ENCODE peak calls at places on chromosomes 2 and 18, in nine cellular contexts. One of them, this sample, is unnamed.

GRCh38 chr2:179612591-179613298 is 248.7 kb downstream of the ZNF385B start:
- DNase-seq in GM23248: peak; percentile 30
- DNase-seq in OCI-LY7: no peak
- DNase-seq in GM23338: no peak
- DNase-seq in HCT116: no peak
- DNase-seq in neural progenitor cell: no peak
- DNase-seq in PC-3: no peak
- DNase-seq in hepatocyte: no peak
- DNase-seq in MM.1S: no peak
- DNase-seq in this sample: no peak

GRCh38 chr2:235893129-235893698 is 275.0 kb downstream of the GBX2 start:
- DNase-seq in GM23248: no peak
- DNase-seq in OCI-LY7: no peak
- DNase-seq in GM23338: no peak
- DNase-seq in HCT116: no peak
- DNase-seq in neural progenitor cell: no peak
- DNase-seq in PC-3: no peak
- DNase-seq in hepatocyte: no peak
- DNase-seq in MM.1S: no peak
- DNase-seq in this sample: no peak

GRCh38 chr18:46632401-46633089 is 24.5 kb downstream of the LOXHD1 start:
- DNase-seq in GM23248: peak; percentile 59
- DNase-seq in OCI-LY7: no peak
- DNase-seq in GM23338: no peak
- DNase-seq in HCT116: peak; percentile 53
- DNase-seq in neural progenitor cell: no peak
- DNase-seq in PC-3: peak; percentile 61
- DNase-seq in hepatocyte: no peak
- DNase-seq in MM.1S: no peak
- DNase-seq in this sample: no peak

GRCh38 chr2:233165895-233166661 is 85.4 kb upstream of the ATG16L1 start:
- DNase-seq in GM23248: peak; percentile 11
- DNase-seq in OCI-LY7: no peak
- DNase-seq in GM23338: no peak
- DNase-seq in HCT116: no peak
- DNase-seq in neural progenitor cell: no peak
- DNase-seq in PC-3: peak; percentile 84
- DNase-seq in hepatocyte: peak; percentile 31
- DNase-seq in MM.1S: no peak
- DNase-seq in this sample: peak; percentile 36

GRCh38 chr2:209367091-209367747 is 56.6 kb upstream of the MAP2 start:
- DNase-seq in GM23248: peak; percentile 43
- DNase-seq in OCI-LY7: no peak
- DNase-seq in GM23338: no peak
- DNase-seq in HCT116: no peak
- DNase-seq in neural progenitor cell: no peak
- DNase-seq in PC-3: no peak
- DNase-seq in hepatocyte: no peak
- DNase-seq in MM.1S: no peak
- DNase-seq in this sample: no peak

GRCh38 chr2:126372406-126372805 is 283.6 kb upstream of the GYPC start:
- DNase-seq in GM23248: no peak
- DNase-seq in OCI-LY7: no peak
- DNase-seq in GM23338: no peak
- DNase-seq in HCT116: no peak
- DNase-seq in neural progenitor cell: no peak
- DNase-seq in PC-3: no peak
- DNase-seq in hepatocyte: no peak
- DNase-seq in MM.1S: no peak
- DNase-seq in this sample: no peak

GRCh38 chr18:35639296-35639695 is 57.8 kb downstream of the GALNT1 start:
- DNase-seq in GM23248: no peak
- DNase-seq in OCI-LY7: no peak
- DNase-seq in GM23338: no peak
- DNase-seq in HCT116: no peak
- DNase-seq in neural progenitor cell: no peak
- DNase-seq in PC-3: peak; percentile 48
- DNase-seq in hepatocyte: no peak
- DNase-seq in MM.1S: no peak
- DNase-seq in this sample: no peak

GRCh38 chr2:231057590-231057989 is 923 bp downstream of the PSMD1 start:
- DNase-seq in GM23248: peak; percentile 64
- DNase-seq in OCI-LY7: no peak
- DNase-seq in GM23338: no peak
- DNase-seq in HCT116: no peak
- DNase-seq in neural progenitor cell: peak; percentile 26
- DNase-seq in PC-3: peak; percentile 18
- DNase-seq in hepatocyte: no peak
- DNase-seq in MM.1S: no peak
- DNase-seq in this sample: no peak

GRCh38 chr2:132597166-132597565 is 72.8 kb downstream of the LYPD1 start:
- DNase-seq in GM23248: no peak
- DNase-seq in OCI-LY7: no peak
- DNase-seq in GM23338: no peak
- DNase-seq in HCT116: no peak
- DNase-seq in neural progenitor cell: no peak
- DNase-seq in PC-3: no peak
- DNase-seq in hepatocyte: no peak
- DNase-seq in MM.1S: no peak
- DNase-seq in this sample: no peak

GRCh38 chr18:51074605-51075004 is 44.6 kb downstream of the SMAD4 start:
- DNase-seq in GM23248: no peak
- DNase-seq in OCI-LY7: peak; percentile 50
- DNase-seq in GM23338: no peak
- DNase-seq in HCT116: no peak
- DNase-seq in neural progenitor cell: no peak
- DNase-seq in PC-3: no peak
- DNase-seq in hepatocyte: no peak
- DNase-seq in MM.1S: no peak
- DNase-seq in this sample: no peak

GRCh38 chr2:36451512-36451911 is 95.9 kb downstream of the CRIM1 start:
- DNase-seq in GM23248: no peak
- DNase-seq in OCI-LY7: no peak
- DNase-seq in GM23338: no peak
- DNase-seq in HCT116: no peak
- DNase-seq in neural progenitor cell: no peak
- DNase-seq in PC-3: no peak
- DNase-seq in hepatocyte: no peak
- DNase-seq in MM.1S: no peak
- DNase-seq in this sample: no peak

GRCh38 chr2:24054366-24055010 is 4.9 kb downstream of the FKBP1B start:
- DNase-seq in GM23248: no peak
- DNase-seq in OCI-LY7: no peak
- DNase-seq in GM23338: no peak
- DNase-seq in HCT116: no peak
- DNase-seq in neural progenitor cell: no peak
- DNase-seq in PC-3: no peak
- DNase-seq in hepatocyte: no peak
- DNase-seq in MM.1S: no peak
- DNase-seq in this sample: peak; percentile 37

GRCh38 chr2:169895294-169895985 is 68.2 kb downstream of the UBR3 start:
- DNase-seq in GM23248: peak; percentile 27
- DNase-seq in OCI-LY7: no peak
- DNase-seq in GM23338: no peak
- DNase-seq in HCT116: no peak
- DNase-seq in neural progenitor cell: no peak
- DNase-seq in PC-3: no peak
- DNase-seq in hepatocyte: no peak
- DNase-seq in MM.1S: no peak
- DNase-seq in this sample: no peak

GRCh38 chr2:225165052-225165451 is 122.8 kb upstream of the DOCK10 start:
- DNase-seq in GM23248: peak; percentile 87
- DNase-seq in OCI-LY7: no peak
- DNase-seq in GM23338: no peak
- DNase-seq in HCT116: no peak
- DNase-seq in neural progenitor cell: no peak
- DNase-seq in PC-3: peak; percentile 54
- DNase-seq in hepatocyte: no peak
- DNase-seq in MM.1S: no peak
- DNase-seq in this sample: no peak

GRCh38 chr2:191929288-191929687 is 82.4 kb upstream of the CAVIN2 start:
- DNase-seq in GM23248: no peak
- DNase-seq in OCI-LY7: no peak
- DNase-seq in GM23338: no peak
- DNase-seq in HCT116: no peak
- DNase-seq in neural progenitor cell: no peak
- DNase-seq in PC-3: no peak
- DNase-seq in hepatocyte: no peak
- DNase-seq in MM.1S: no peak
- DNase-seq in this sample: no peak

GRCh38 chr18:23683671-23684070 is 5.6 kb upstream of the LAMA3 start:
- DNase-seq in GM23248: peak; percentile 58
- DNase-seq in OCI-LY7: no peak
- DNase-seq in GM23338: no peak
- DNase-seq in HCT116: no peak
- DNase-seq in neural progenitor cell: no peak
- DNase-seq in PC-3: peak; percentile 78
- DNase-seq in hepatocyte: no peak
- DNase-seq in MM.1S: no peak
- DNase-seq in this sample: no peak

DNA sequence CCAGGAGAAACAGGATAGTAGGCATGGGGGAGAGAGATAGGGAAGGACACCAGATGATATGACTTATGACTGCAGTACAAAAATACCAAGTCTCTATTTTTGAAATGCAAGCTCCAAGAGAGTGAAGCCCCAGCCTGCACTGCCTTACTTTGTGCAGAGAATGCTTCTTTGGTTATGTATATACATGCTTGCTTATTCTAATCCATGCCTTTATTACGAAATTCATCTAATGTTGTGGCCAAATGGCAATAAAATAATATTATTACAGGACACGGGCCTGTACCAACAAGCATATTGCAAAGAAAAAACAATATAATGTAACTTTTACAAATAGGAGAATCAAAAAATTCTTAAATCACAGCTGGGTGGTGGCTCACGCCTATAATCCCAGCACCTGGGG is 110.8 kb downstream of the BCL11A start:
- DNase-seq in GM23248: no peak
- DNase-seq in OCI-LY7: no peak
- DNase-seq in GM23338: no peak
- DNase-seq in HCT116: no peak
- DNase-seq in neural progenitor cell: no peak
- DNase-seq in PC-3: no peak
- DNase-seq in hepatocyte: no peak
- DNase-seq in MM.1S: no peak
- DNase-seq in this sample: no peak
- H3K36me3 ChIP-seq in GM23248: no peaks in the 10 kb centered on the region
- H3K36me3 ChIP-seq in OCI-LY7: no peaks in the 10 kb centered on the region
- H3K36me3 ChIP-seq in GM23338: no peaks in the 10 kb centered on the region
- H3K36me3 ChIP-seq in HCT116: no peaks in the 10 kb centered on the region
- H3K36me3 ChIP-seq in neural progenitor cell: no peaks in the 10 kb centered on the region
- H3K36me3 ChIP-seq in PC-3: no peaks in the 10 kb centered on the region
- H3K36me3 ChIP-seq in hepatocyte: no peaks in the 10 kb centered on the region
- H3K36me3 ChIP-seq in MM.1S: no peaks in the 10 kb centered on the region
- H3K36me3 ChIP-seq in this sample: no peaks in the 10 kb centered on the region

GRCh38 chr18:49025426-49025766 is 74.6 kb upstream of the SMAD7 start:
- DNase-seq in GM23248: no peak
- DNase-seq in OCI-LY7: peak; percentile 64
- DNase-seq in GM23338: no peak
- DNase-seq in HCT116: no peak
- DNase-seq in neural progenitor cell: no peak
- DNase-seq in PC-3: no peak
- DNase-seq in hepatocyte: no peak
- DNase-seq in MM.1S: no peak
- DNase-seq in this sample: no peak
- TF ChIP-seq EZH2phosphoT487 in GM23248: no peak
- TF ChIP-seq EZH2phosphoT487 in OCI-LY7: no peak
- TF ChIP-seq EZH2phosphoT487 in GM23338: no peak
- TF ChIP-seq EZH2phosphoT487 in HCT116: no peak
- TF ChIP-seq EZH2phosphoT487 in neural progenitor cell: no peak
- TF ChIP-seq EZH2phosphoT487 in PC-3: no peak
- TF ChIP-seq EZH2phosphoT487 in hepatocyte: no peak
- TF ChIP-seq EZH2phosphoT487 in MM.1S: no peak
- TF ChIP-seq EZH2phosphoT487 in this sample: no peak

GRCh38 chr2:237379636-237380035 is 34.3 kb downstream of the COL6A3 start:
- DNase-seq in GM23248: no peak
- DNase-seq in OCI-LY7: no peak
- DNase-seq in GM23338: no peak
- DNase-seq in HCT116: no peak
- DNase-seq in neural progenitor cell: no peak
- DNase-seq in PC-3: no peak
- DNase-seq in hepatocyte: no peak
- DNase-seq in MM.1S: no peak
- DNase-seq in this sample: no peak

GRCh38 chr2:237371856-237372255 is 42.1 kb downstream of the COL6A3 start:
- DNase-seq in GM23248: no peak
- DNase-seq in OCI-LY7: no peak
- DNase-seq in GM23338: no peak
- DNase-seq in HCT116: no peak
- DNase-seq in neural progenitor cell: no peak
- DNase-seq in PC-3: no peak
- DNase-seq in hepatocyte: no peak
- DNase-seq in MM.1S: no peak
- DNase-seq in this sample: no peak

GRCh38 chr2:237378650-237379049 is 35.3 kb downstream of the COL6A3 start:
- DNase-seq in GM23248: no peak
- DNase-seq in OCI-LY7: no peak
- DNase-seq in GM23338: no peak
- DNase-seq in HCT116: no peak
- DNase-seq in neural progenitor cell: no peak
- DNase-seq in PC-3: no peak
- DNase-seq in hepatocyte: no peak
- DNase-seq in MM.1S: no peak
- DNase-seq in this sample: no peak

DNA sequence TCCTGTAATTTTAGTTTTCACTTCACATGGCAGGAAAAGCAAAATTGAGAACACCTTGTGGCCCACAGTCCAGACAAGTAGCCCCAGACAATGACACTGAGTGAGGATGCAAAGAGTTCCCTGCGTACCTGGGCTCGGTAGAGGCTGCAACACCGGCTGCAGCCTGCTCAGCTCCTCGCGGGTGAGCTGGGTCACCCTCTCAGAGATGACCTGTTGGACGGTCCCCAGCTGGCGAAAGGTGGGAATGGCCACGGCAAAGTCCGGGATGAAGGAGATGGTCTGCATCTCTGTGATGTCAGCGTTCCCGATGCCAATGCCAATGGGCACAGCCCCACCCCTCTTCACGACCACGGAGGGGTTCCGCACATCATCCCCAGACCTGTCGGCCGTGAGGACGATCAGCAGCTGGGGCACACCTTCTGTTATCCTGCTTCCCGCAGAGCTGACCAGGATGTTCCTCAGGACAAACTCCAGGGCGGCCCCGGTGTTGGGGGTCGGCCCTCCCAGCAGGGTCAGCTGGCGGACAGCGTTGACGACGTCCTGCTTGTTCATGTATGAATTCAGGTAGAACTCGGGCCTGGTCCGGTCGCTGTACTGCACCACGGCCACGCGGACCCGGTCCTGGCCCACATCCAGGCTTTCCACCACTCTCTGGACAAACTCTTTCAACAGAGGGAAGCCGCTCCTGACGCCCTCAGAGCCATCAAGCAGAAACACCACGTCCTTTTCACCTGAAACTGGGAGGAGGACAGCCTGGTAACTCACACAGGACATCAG is 39.5 kb downstream of the COL6A3 start:
- DNase-seq in GM23248: no peak
- DNase-seq in OCI-LY7: no peak
- DNase-seq in GM23338: no peak
- DNase-seq in HCT116: no peak
- DNase-seq in neural progenitor cell: no peak
- DNase-seq in PC-3: no peak
- DNase-seq in hepatocyte: no peak
- DNase-seq in MM.1S: no peak
- DNase-seq in this sample: no peak
- H3K36me3 ChIP-seq in GM23248: peaks cover 86% of the 10 kb centered on the region
- H3K36me3 ChIP-seq in OCI-LY7: no peaks in the 10 kb centered on the region
- H3K36me3 ChIP-seq in GM23338: no peaks in the 10 kb centered on the region
- H3K36me3 ChIP-seq in HCT116: no peaks in the 10 kb centered on the region
- H3K36me3 ChIP-seq in neural progenitor cell: no peaks in the 10 kb centered on the region
- H3K36me3 ChIP-seq in PC-3: no peaks in the 10 kb centered on the region
- H3K36me3 ChIP-seq in hepatocyte: no peaks in the 10 kb centered on the region
- H3K36me3 ChIP-seq in MM.1S: no peaks in the 10 kb centered on the region
- H3K36me3 ChIP-seq in this sample: peaks cover 20% of the 10 kb centered on the region

GRCh38 chr2:68435605-68436004 is 31.5 kb downstream of the FBXO48 start:
- DNase-seq in GM23248: peak; percentile 22
- DNase-seq in OCI-LY7: no peak
- DNase-seq in GM23338: no peak
- DNase-seq in HCT116: no peak
- DNase-seq in neural progenitor cell: no peak
- DNase-seq in PC-3: no peak
- DNase-seq in hepatocyte: no peak
- DNase-seq in MM.1S: no peak
- DNase-seq in this sample: no peak
- TF ChIP-seq EZH2phosphoT487 in GM23248: no peak
- TF ChIP-seq EZH2phosphoT487 in OCI-LY7: no peak
- TF ChIP-seq EZH2phosphoT487 in GM23338: no peak
- TF ChIP-seq EZH2phosphoT487 in HCT116: no peak
- TF ChIP-seq EZH2phosphoT487 in neural progenitor cell: no peak
- TF ChIP-seq EZH2phosphoT487 in PC-3: no peak
- TF ChIP-seq EZH2phosphoT487 in hepatocyte: no peak
- TF ChIP-seq EZH2phosphoT487 in MM.1S: no peak
- TF ChIP-seq EZH2phosphoT487 in this sample: no peak

This sample was measured in SK-N-SH.